ENCODE peak calls at places on chromosomes 13 and 19, in four cellular contexts. K is iPS-NIHi11, X is HT-29, C is T-helper 1 cell. G is an unnamed sample.

GRCh38 chr13:30111810-30112209 is 195.5 kb downstream of the KATNAL1 start:
- DNase-seq in K (peak; percentile 46), X (peak; percentile 38), C (no peak), G (peak; percentile 42)

GRCh38 chr19:6802336-6803035 is 30.0 kb downstream of the VAV1 start:
- DNase-seq in K (no peak), C (peak; percentile 50), X (no peak), G (no peak)

GRCh38 chr13:49638416-49639072 is 10.2 kb downstream of the ARL11 start:
- DNase-seq in X (no peak), K (no peak), C (no peak), G (peak; percentile 46)

GRCh38 chr19:6890938-6891337 is 3.6 kb downstream of the ADGRE1 start:
- DNase-seq in K (no peak), X (no peak), C (no peak), G (no peak)

GRCh38 chr19:35545855-35546381 is 492 bp downstream of the TMEM147 start:
- DNase-seq in K (peak; percentile 70), X (peak; percentile 40), C (no peak), G (peak; percentile 64)

GRCh38 chr19:8684001-8684902 is 14.3 kb downstream of the ACTL9 start:
- DNase-seq in X (no peak), K (no peak), C (no peak), G (no peak)

GRCh38 chr13:40187324-40187795 is 479.1 kb downstream of the FOXO1 start:
- DNase-seq in C (peak; percentile 62), K (no peak), X (no peak), G (no peak)

GRCh38 chr13:52827839-52828238 is 20.6 kb downstream of the PCDH8 start:
- DNase-seq in X (no peak), C (no peak), K (no peak), G (no peak)

GRCh38 chr13:40180776-40181175 is 485.7 kb downstream of the FOXO1 start:
- DNase-seq in C (no peak), X (no peak), K (no peak), G (no peak)

GRCh38 chr13:99431927-99432636 is 69.2 kb upstream of the TM9SF2 start:
- DNase-seq in X (no peak), K (no peak), C (no peak), G (no peak)

GRCh38 chr19:41264581-41265375 is 606 bp downstream of the HNRNPUL1 start:
- DNase-seq in C (peak; percentile 24), K (peak; percentile 71), X (peak; percentile 84), G (peak; percentile 67)